ENCODE peak calls at places on chromosomes 11 and 22, in nine cellular contexts. C, E, D, Z, K, R, V, T and L are unnamed samples.

GRCh38 chr11:64714664-64715063 is 8.3 kb downstream of the NRXN2 start:
- DNase-seq in C (no peak), E (no peak), D (no peak), Z (no peak), K (no peak), R (no peak), V (no peak), T (no peak), L (no peak)

GRCh38 chr11:16097543-16097942 is 258.8 kb downstream of the SOX6 start:
- DNase-seq in C (no peak), E (no peak), D (peak), Z (no peak), K (no peak), R (no peak), V (no peak), T (no peak), L (no peak)

GRCh38 chr11:133948711-133949110 is 8.1 kb downstream of the IGSF9B start:
- DNase-seq in C (no peak), E (no peak), D (no peak), Z (no peak), K (no peak), R (no peak), V (no peak), T (peak), L (no peak)

GRCh38 chr22:29112102-29112501 is 39.3 kb downstream of the KREMEN1 start:
- DNase-seq in C (no peak), E (no peak), D (no peak), Z (no peak), K (no peak), R (no peak), V (no peak), T (no peak), L (no peak)

GRCh38 chr11:22115470-22116037 is 77.3 kb upstream of the ANO5 start:
- DNase-seq in C (no peak), E (no peak), D (no peak), Z (no peak), K (no peak), R (no peak), V (no peak), T (no peak), L (no peak)

GRCh38 chr11:73295259-73295995 is 12.6 kb upstream of the ARHGEF17 start:
- DNase-seq in C (peak), E (peak), D (no peak), Z (peak), K (peak), R (peak), V (peak), T (peak), L (peak)

GRCh38 chr22:46576556-46577351 is 39.3 kb upstream of the CELSR1 start:
- DNase-seq in C (peak), E (no peak), D (no peak), Z (peak), K (no peak), R (no peak), V (peak), T (peak), L (peak)

GRCh38 chr11:102316505-102316904 is 779 bp upstream of the BIRC3 start:
- DNase-seq in C (no peak), E (no peak), D (no peak), Z (no peak), K (no peak), R (peak), V (no peak), T (no peak), L (no peak)

GRCh38 chr22:48369789-48370507 is 1457.7 kb downstream of the BRD1 start:
- DNase-seq in C (no peak), E (no peak), D (no peak), Z (peak), K (peak), R (peak), V (no peak), T (no peak), L (no peak)

GRCh38 chr11:109851780-109852390 is 241.3 kb upstream of the ZC3H12C start:
- DNase-seq in C (peak), E (no peak), D (no peak), Z (no peak), K (no peak), R (peak), V (peak), T (no peak), L (no peak)

GRCh38 chr22:42299586-42300285 is 29.3 kb upstream of the TCF20 start:
- DNase-seq in C (no peak), E (no peak), D (no peak), Z (peak), K (no peak), R (no peak), V (no peak), T (no peak), L (no peak)

DNA sequence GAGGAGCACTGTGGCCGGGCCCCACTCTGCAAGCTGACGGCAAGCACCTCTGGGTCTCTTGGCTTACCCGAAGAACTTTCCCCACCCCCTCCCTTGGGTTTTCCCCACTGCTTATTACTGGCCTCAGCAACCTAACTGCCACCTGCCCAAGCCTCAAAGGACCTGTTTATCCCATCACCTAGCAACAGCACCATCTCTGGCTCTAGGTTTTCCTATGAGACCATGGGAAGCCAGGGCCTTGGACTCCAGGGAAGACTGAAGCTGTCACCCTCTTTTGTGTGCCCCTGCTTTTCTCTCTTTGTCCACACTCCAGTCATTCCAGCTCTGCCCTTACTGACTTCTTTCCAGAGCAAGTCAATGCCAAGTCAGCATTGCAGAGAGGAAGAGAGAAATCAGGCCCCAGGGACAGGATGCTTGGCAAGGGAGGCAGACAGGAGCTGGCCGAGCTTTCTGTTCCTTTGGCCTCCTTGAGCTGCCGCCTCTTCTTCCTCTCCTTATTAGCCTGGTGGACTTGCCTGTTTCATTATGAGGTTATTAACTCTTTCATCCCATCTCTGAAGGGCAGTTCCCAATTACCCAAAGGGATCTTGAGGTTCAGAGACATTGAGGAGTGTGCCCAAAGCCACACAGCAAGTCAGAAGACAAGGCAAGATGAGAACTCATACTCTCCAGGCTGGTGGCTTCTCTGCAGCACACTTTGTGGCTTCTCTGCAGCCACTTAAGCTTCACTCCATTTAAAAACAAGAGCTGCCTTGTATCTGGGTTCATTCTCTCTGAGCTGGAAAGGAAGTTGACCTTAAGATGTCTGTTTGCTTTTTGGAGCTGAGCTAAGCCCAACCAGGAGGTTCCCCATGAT is at the start of gene SMIM35:
- DNase-seq in C (no peak), E (no peak), D (no peak), Z (no peak), K (no peak), R (no peak), V (no peak), T (no peak), L (no peak)
- TF ChIP-seq CTCF in C (no peak), E (no peak), D (no peak), Z (no peak), K (no peak), R (no peak), V (no peak), T (no peak), L (no peak)

GRCh38 chr11:68582416-68583046 is 101.8 kb upstream of the GAL start:
- DNase-seq in C (no peak), E (no peak), D (no peak), Z (no peak), K (no peak), R (no peak), V (no peak), T (no peak), L (no peak)

GRCh38 chr11:68584991-68585524 is 99.3 kb upstream of the GAL start:
- DNase-seq in C (peak), E (no peak), D (no peak), Z (no peak), K (no peak), R (no peak), V (no peak), T (no peak), L (no peak)

GRCh38 chr11:68581901-68582300 is 102.4 kb upstream of the GAL start:
- DNase-seq in C (no peak), E (no peak), D (no peak), Z (no peak), K (no peak), R (no peak), V (no peak), T (no peak), L (no peak)

GRCh38 chr11:68583047-68583446 is 101.3 kb upstream of the GAL start:
- DNase-seq in C (peak), E (no peak), D (peak), Z (no peak), K (no peak), R (no peak), V (no peak), T (no peak), L (no peak)

DNA sequence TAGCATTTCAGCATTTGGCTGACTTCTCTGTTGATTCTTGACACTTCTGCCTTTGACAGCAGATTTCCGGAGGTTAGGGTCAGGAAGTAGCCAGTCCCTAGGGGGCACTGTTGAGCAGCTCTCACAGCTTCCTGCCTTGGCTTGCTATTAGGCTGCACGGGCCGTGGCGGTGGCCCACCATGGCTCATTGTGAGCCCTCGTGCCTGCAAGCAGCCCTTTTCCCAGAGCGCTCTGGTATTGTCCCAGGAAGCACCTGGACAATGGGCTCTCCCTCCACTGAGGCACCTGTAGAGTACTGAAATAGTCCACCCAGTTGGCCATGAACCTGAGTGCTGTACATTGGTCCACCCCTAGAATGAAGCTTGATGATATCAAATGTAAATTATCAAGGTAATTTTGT is 100.2 kb upstream of the GAL start:
- DNase-seq in C (peak), E (no peak), D (no peak), Z (peak), K (no peak), R (peak), V (no peak), T (peak), L (peak)
- TF ChIP-seq CTCF in C (peak), E (peak), D (peak), Z (no peak), K (no peak), R (peak), V (peak), T (peak), L (peak)

GRCh38 chr11:674406-674805 is 20.6 kb downstream of the DEAF1 start:
- DNase-seq in C (no peak), E (no peak), D (no peak), Z (no peak), K (no peak), R (no peak), V (no peak), T (no peak), L (no peak)
- TF ChIP-seq CTCF in C (no peak), E (no peak), D (no peak), Z (no peak), K (no peak), R (no peak), V (no peak), T (no peak), L (no peak)

GRCh38 chr11:93248602-93249001 is 50.8 kb upstream of the SLC36A4 start:
- DNase-seq in C (peak), E (no peak), D (no peak), Z (no peak), K (no peak), R (no peak), V (no peak), T (no peak), L (no peak)
- TF ChIP-seq CTCF in C (peak), E (no peak), D (peak), Z (no peak), K (no peak), R (no peak), V (no peak), T (no peak), L (no peak)